ENCODE peak calls at places on chromosome 11, in five cellular contexts. V, S, Q, B and X are unnamed samples.

GRCh38 chr11:69721061-69721460 is 17.2 kb upstream of the FGF19 start:
- DNase-seq in V (no peak), S (no peak), Q (peak), B (no peak), X (no peak)

GRCh38 chr11:69948256-69949141 is 129.3 kb upstream of the FGF3 start:
- DNase-seq in V (no peak), S (no peak), Q (peak), B (peak), X (no peak)

GRCh38 chr11:6629892-6630631 is 10.8 kb upstream of the TPP1 start:
- DNase-seq in V (no peak), S (no peak), Q (peak), B (no peak), X (no peak)

GRCh38 chr11:78801161-78801884 is 226.7 kb upstream of the NARS2 start:
- DNase-seq in V (peak), S (no peak), Q (no peak), B (peak), X (peak)

GRCh38 chr11:2206291-2206690 is 34.7 kb upstream of the TH start:
- DNase-seq in V (no peak), S (no peak), Q (no peak), B (no peak), X (no peak)

GRCh38 chr11:113817162-113817561 is 37.6 kb downstream of the CLDN25 start:
- DNase-seq in V (no peak), S (no peak), Q (no peak), B (no peak), X (no peak)

GRCh38 chr11:75768909-75769771 is 562 bp downstream of the DGAT2 start:
- DNase-seq in V (no peak), S (no peak), Q (peak), B (no peak), X (no peak)

GRCh38 chr11:85187992-85188391 is 439.2 kb downstream of the DLG2 start:
- DNase-seq in V (no peak), S (no peak), Q (no peak), B (no peak), X (no peak)

GRCh38 chr11:133835258-133836075 is 9.8 kb downstream of the SPATA19 start:
- DNase-seq in V (no peak), S (no peak), Q (peak), B (peak), X (peak)

GRCh38 chr11:76644591-76644990 is 26.0 kb downstream of the LRRC32 start:
- DNase-seq in V (no peak), S (no peak), Q (no peak), B (no peak), X (no peak)

GRCh38 chr11:18383388-18384156 is 10.8 kb upstream of the LDHA start:
- DNase-seq in V (peak), S (peak), Q (peak), B (peak), X (peak)

GRCh38 chr11:8608646-8609045 is 14.6 kb upstream of the STK33 start:
- DNase-seq in V (no peak), S (no peak), Q (peak), B (peak), X (no peak)

GRCh38 chr11:36155770-36156485 is 133.3 kb downstream of the COMMD9 start:
- DNase-seq in V (no peak), S (no peak), Q (peak), B (peak), X (no peak)

GRCh38 chr11:30312243-30312642 is 10.7 kb upstream of the ARL14EP start:
- DNase-seq in V (no peak), S (no peak), Q (no peak), B (no peak), X (no peak)

GRCh38 chr11:75966546-75967287 is 151.7 kb downstream of the UVRAG start:
- DNase-seq in V (peak), S (no peak), Q (no peak), B (peak), X (peak)

GRCh38 chr11:1263036-1263435 is 40.2 kb downstream of the MUC5B start:
- DNase-seq in V (no peak), S (no peak), Q (no peak), B (no peak), X (no peak)

GRCh38 chr11:115455606-115456005 is 48.6 kb downstream of the CADM1 start:
- DNase-seq in V (no peak), S (no peak), Q (no peak), B (no peak), X (no peak)

GRCh38 chr11:93829598-93829997 is 20.8 kb downstream of the VSTM5 start:
- DNase-seq in V (no peak), S (no peak), Q (no peak), B (no peak), X (no peak)

GRCh38 chr11:9859491-9860305 is 195.8 kb downstream of the SWAP70 start:
- DNase-seq in V (peak), S (no peak), Q (no peak), B (peak), X (no peak)

GRCh38 chr11:2761131-2762030 is 61.6 kb upstream of the KCNQ1OT1 start:
- DNase-seq in V (no peak), S (no peak), Q (peak), B (no peak), X (no peak)

GRCh38 chr11:134615041-134615615 is 203.1 kb upstream of the B3GAT1 start:
- DNase-seq in V (no peak), S (no peak), Q (no peak), B (no peak), X (no peak)

GRCh38 chr11:106278391-106278790 is 200.9 kb downstream of the AASDHPPT start:
- DNase-seq in V (peak), S (no peak), Q (no peak), B (peak), X (no peak)

GRCh38 chr11:129861702-129862107 is 33.7 kb downstream of the NFRKB start:
- DNase-seq in V (peak), S (no peak), Q (peak), B (peak), X (peak)

GRCh38 chr11:24348908-24349307 is 147.9 kb upstream of the LUZP2 start:
- DNase-seq in V (no peak), S (no peak), Q (no peak), B (no peak), X (no peak)

GRCh38 chr11:47941907-47942558 is 38.3 kb upstream of the PTPRJ start:
- DNase-seq in V (no peak), S (no peak), Q (peak), B (no peak), X (no peak)

GRCh38 chr11:76769071-76769560 is 14.0 kb upstream of the TSKU start:
- DNase-seq in V (no peak), S (no peak), Q (peak), B (peak), X (no peak)

GRCh38 chr11:25755918-25756584 is 575.9 kb upstream of the ANO3 start:
- DNase-seq in V (no peak), S (no peak), Q (no peak), B (no peak), X (no peak)

GRCh38 chr11:5280582-5281102 is 10.9 kb upstream of the HBE1 start:
- DNase-seq in V (peak), S (no peak), Q (peak), B (peak), X (peak)

GRCh38 chr11:70207531-70208131 is 4.5 kb downstream of the FADD start:
- DNase-seq in V (no peak), S (no peak), Q (no peak), B (no peak), X (no peak)

GRCh38 chr11:118634435-118635236 is 27.2 kb downstream of the PHLDB1 start:
- DNase-seq in V (no peak), S (no peak), Q (peak), B (peak), X (no peak)
- H3K4me3 ChIP-seq in V (no peak), S (no peak), Q (peak), B (no peak), X (no peak)

DNA sequence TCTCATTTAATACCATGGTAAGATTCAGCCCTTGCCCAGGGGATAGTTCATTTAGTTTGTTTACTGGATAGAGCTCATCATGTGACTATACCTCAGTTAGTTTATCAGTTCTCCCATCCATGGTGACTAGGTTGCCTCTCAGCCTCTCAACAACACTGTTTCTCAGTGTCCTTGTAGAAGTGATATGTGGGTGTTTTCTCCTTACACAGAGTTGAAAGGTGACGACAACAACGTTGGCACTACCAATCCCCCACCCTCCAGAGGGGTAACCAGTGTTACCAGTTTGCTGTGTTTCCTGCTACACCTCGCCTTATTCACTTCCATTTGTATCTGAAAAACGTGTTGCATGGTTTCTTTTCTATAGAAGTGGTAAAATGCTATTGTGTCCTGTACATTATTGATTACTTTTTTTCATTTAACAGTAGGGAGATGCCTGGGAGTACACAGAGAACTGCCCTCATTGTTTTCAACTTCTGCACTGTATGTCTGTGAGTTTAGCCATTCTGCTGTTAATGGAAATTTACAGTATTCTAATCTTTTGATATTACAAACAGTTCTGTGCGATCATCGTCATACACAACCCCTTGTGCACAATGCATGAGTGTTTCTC is 11.6 kb downstream of the NEAT1 start:
- DNase-seq in V (no peak), S (no peak), Q (peak), B (peak), X (no peak)
- H3K4me3 ChIP-seq in V (no peak), S (no peak), Q (no peak), B (peak), X (no peak)

DNA sequence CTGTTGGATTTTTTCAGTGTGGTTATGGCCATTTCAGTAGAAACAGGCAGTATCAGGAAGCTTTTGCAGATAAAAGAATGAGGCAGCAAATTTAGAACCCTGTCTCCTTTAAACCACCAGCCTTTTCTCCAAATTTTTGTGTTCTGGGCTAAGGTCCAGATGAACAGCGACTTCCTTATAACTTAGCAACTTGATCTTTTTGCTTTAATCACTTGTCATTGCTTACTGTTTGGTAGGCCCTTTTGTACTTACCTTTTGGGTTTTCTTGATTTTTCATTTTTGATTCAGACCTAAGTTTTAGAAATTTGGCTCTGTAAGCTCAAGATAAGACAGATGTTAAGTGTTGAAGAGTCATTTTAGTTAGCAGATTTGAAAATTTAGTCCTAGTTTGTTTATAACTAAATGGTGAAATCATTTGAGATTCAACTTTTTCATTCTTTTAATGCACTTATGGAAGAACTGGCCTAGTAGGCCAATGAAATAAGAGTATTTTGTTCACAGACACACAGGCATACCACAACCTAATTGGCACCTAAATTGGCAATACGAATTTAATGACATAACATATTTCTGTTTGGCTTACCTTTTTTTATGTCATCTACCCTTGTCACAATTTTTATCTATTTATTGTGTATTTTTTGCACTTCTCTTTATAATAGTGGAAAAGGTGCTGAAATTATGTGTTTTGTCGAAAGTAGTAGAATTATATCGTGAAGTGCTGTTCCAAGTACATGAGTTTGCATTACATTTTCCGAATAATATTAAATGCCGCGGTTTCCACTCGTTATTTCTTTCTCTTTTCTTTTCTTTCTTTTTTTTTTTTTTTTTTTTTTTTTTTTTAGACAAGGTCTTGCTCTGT is 2.1 kb downstream of the RTN3 start:
- DNase-seq in V (no peak), S (no peak), Q (no peak), B (peak), X (no peak)
- H3K4me3 ChIP-seq in V (peak), S (no peak), Q (peak), B (peak), X (peak)

DNA sequence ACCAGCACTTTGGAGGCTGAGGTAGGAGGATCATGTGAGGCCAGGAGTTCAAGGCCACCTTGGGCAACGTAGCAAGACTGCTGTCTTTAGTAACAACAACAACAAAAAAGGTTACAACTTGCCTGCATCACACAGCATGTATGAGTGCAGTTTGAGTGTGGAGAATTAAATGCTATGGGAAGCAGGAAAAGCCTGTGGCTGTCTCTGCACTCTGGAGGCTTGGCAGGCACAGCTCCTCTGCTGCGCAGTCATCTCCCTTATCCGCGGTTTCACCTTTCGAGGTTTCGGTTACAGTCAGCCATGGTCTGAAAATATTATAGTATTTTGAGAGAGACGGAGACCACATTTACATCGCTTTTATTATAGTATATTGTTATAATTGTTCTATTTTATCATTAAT is 2.9 kb downstream of the MICAL2 start:
- DNase-seq in V (no peak), S (no peak), Q (no peak), B (no peak), X (no peak)
- H3K4me3 ChIP-seq in V (no peak), S (no peak), Q (no peak), B (no peak), X (no peak)

DNA sequence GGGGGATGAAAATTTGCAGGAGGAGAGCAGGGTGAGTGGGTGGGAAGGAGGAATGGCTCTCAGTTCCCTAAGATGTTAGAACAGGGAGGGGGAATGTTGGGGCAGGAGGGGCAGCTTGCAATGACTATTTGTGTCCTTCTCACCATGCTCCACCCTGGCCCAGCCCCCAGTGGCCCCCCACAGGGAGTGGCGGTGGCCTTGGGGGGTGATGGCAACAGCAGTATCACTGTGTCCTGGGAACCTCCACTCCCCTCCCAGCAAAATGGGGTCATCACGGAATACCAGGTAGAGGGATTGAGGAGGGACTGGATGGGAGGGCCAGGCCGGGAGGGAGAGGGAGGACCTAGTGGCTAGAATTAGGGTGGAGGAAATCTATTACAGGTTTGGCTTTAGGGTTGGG is 10.2 kb downstream of the ROBO3 start:
- DNase-seq in V (no peak), S (no peak), Q (no peak), B (no peak), X (no peak)
- H3K4me3 ChIP-seq in V (peak), S (no peak), Q (peak), B (no peak), X (peak)

GRCh38 chr11:34850339-34850738 is 65.8 kb downstream of the APIP start:
- DNase-seq in V (no peak), S (no peak), Q (peak), B (no peak), X (no peak)
- H3K4me3 ChIP-seq in V (no peak), S (no peak), Q (no peak), B (no peak), X (no peak)

GRCh38 chr11:120425527-120425926 is 86.0 kb upstream of the GRIK4 start:
- DNase-seq in V (no peak), S (no peak), Q (no peak), B (no peak), X (no peak)

GRCh38 chr11:120420572-120420971 is 84.4 kb downstream of the ARHGEF12 start:
- DNase-seq in V (no peak), S (no peak), Q (no peak), B (no peak), X (no peak)

GRCh38 chr11:120424185-120424969 is 87.2 kb upstream of the GRIK4 start:
- DNase-seq in V (no peak), S (no peak), Q (no peak), B (no peak), X (no peak)

GRCh38 chr11:120424970-120425332 is 86.6 kb upstream of the GRIK4 start:
- DNase-seq in V (no peak), S (no peak), Q (no peak), B (no peak), X (no peak)
- H3K4me3 ChIP-seq in V (no peak), S (no peak), Q (no peak), B (no peak), X (no peak)

DNA sequence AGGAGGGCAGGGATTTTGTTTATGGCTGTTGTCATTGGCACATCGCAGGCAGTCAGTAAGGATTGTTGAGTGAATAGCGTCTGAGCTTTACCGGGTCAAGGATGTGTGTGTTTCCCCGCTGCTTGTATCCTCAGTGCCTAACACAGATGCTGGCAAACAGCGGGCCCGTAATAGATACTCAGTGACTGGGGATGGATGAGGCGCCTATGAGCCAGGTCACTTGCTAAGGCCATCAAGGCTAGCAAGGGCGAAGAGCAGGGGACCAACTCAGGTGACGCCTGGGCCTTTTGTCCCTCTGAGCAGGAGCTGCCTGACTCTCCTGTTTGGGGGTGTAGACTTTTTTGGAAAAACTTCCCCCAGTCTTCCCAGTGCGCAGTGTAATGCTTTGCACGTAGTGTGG is 118.1 kb downstream of the HIPK3 start:
- DNase-seq in V (no peak), S (no peak), Q (peak), B (no peak), X (no peak)
- H3K4me3 ChIP-seq in V (peak), S (no peak), Q (peak), B (no peak), X (peak)